ENCODE peak calls at places on chromosomes 16 and 17, in seven cellular contexts. One of them, this sample, is unnamed.

GRCh38 chr17:4109424-4109823 is 33.4 kb downstream of the ZZEF1 start:
- DNase-seq in CD8-positive, alpha-beta T cell: no peak
- DNase-seq in ovary: no peak
- DNase-seq in A673: no peak
- DNase-seq in AG04450: no peak
- DNase-seq in mucosa of descending colon: no peak
- DNase-seq in CD8-positive, alpha-beta memory T cell: no peak
- DNase-seq in this sample: no peak

GRCh38 chr16:11386791-11387546 is 41.7 kb downstream of the RMI2 start:
- DNase-seq in CD8-positive, alpha-beta T cell: no peak
- DNase-seq in ovary: no peak
- DNase-seq in A673: no peak
- DNase-seq in AG04450: no peak
- DNase-seq in mucosa of descending colon: no peak
- DNase-seq in CD8-positive, alpha-beta memory T cell: no peak
- DNase-seq in this sample: peak; percentile 66

GRCh38 chr17:45376171-45376564 is 56.5 kb downstream of the ARHGAP27 start:
- DNase-seq in CD8-positive, alpha-beta T cell: no peak
- DNase-seq in ovary: no peak
- DNase-seq in A673: no peak
- DNase-seq in AG04450: no peak
- DNase-seq in mucosa of descending colon: no peak
- DNase-seq in CD8-positive, alpha-beta memory T cell: no peak
- DNase-seq in this sample: no peak

GRCh38 chr17:75615301-75615700 is 17.9 kb upstream of the SMIM5 start:
- DNase-seq in CD8-positive, alpha-beta T cell: no peak
- DNase-seq in ovary: no peak
- DNase-seq in A673: no peak
- DNase-seq in AG04450: no peak
- DNase-seq in mucosa of descending colon: no peak
- DNase-seq in CD8-positive, alpha-beta memory T cell: no peak
- DNase-seq in this sample: no peak

GRCh38 chr16:48960830-48961229 is 320.8 kb downstream of the CBLN1 start:
- DNase-seq in CD8-positive, alpha-beta T cell: no peak
- DNase-seq in ovary: no peak
- DNase-seq in A673: no peak
- DNase-seq in AG04450: no peak
- DNase-seq in mucosa of descending colon: no peak
- DNase-seq in CD8-positive, alpha-beta memory T cell: no peak
- DNase-seq in this sample: no peak

GRCh38 chr16:29974291-29975133 is 844 bp downstream of the TAOK2 start:
- DNase-seq in CD8-positive, alpha-beta T cell: peak; percentile 18
- DNase-seq in ovary: no peak
- DNase-seq in A673: no peak
- DNase-seq in AG04450: no peak
- DNase-seq in mucosa of descending colon: peak; percentile 60
- DNase-seq in CD8-positive, alpha-beta memory T cell: no peak
- DNase-seq in this sample: peak; percentile 27

GRCh38 chr16:67833035-67833417 is 9.1 kb upstream of the THAP11 start:
- DNase-seq in CD8-positive, alpha-beta T cell: no peak
- DNase-seq in ovary: no peak
- DNase-seq in A673: no peak
- DNase-seq in AG04450: no peak
- DNase-seq in mucosa of descending colon: no peak
- DNase-seq in CD8-positive, alpha-beta memory T cell: no peak
- DNase-seq in this sample: no peak

GRCh38 chr17:46742539-46743270 is 75.8 kb downstream of the WNT3 start:
- DNase-seq in CD8-positive, alpha-beta T cell: no peak
- DNase-seq in ovary: no peak
- DNase-seq in A673: no peak
- DNase-seq in AG04450: peak; percentile 39
- DNase-seq in mucosa of descending colon: no peak
- DNase-seq in CD8-positive, alpha-beta memory T cell: no peak
- DNase-seq in this sample: peak; percentile 87

GRCh38 chr17:77691216-77692085 is 267.1 kb upstream of the TNRC6C start:
- DNase-seq in CD8-positive, alpha-beta T cell: no peak
- DNase-seq in ovary: no peak
- DNase-seq in A673: no peak
- DNase-seq in AG04450: no peak
- DNase-seq in mucosa of descending colon: no peak
- DNase-seq in CD8-positive, alpha-beta memory T cell: peak; percentile 10
- DNase-seq in this sample: no peak

GRCh38 chr17:18191071-18191667 is 7.5 kb downstream of the ALKBH5 start:
- DNase-seq in CD8-positive, alpha-beta T cell: no peak
- DNase-seq in ovary: no peak
- DNase-seq in A673: no peak
- DNase-seq in AG04450: no peak
- DNase-seq in mucosa of descending colon: no peak
- DNase-seq in CD8-positive, alpha-beta memory T cell: no peak
- DNase-seq in this sample: peak; percentile 29

GRCh38 chr17:80750263-80750662 is 205.6 kb downstream of the RPTOR start:
- DNase-seq in CD8-positive, alpha-beta T cell: no peak
- DNase-seq in ovary: no peak
- DNase-seq in A673: no peak
- DNase-seq in AG04450: no peak
- DNase-seq in mucosa of descending colon: no peak
- DNase-seq in CD8-positive, alpha-beta memory T cell: no peak
- DNase-seq in this sample: no peak

GRCh38 chr17:82950525-82951102 is 110.8 kb upstream of the ZNF750 start:
- DNase-seq in CD8-positive, alpha-beta T cell: no peak
- DNase-seq in ovary: no peak
- DNase-seq in A673: no peak
- DNase-seq in AG04450: no peak
- DNase-seq in mucosa of descending colon: no peak
- DNase-seq in CD8-positive, alpha-beta memory T cell: no peak
- DNase-seq in this sample: no peak

GRCh38 chr17:39062846-39063680 is 88.4 kb downstream of the PLXDC1 start:
- DNase-seq in CD8-positive, alpha-beta T cell: no peak
- DNase-seq in ovary: no peak
- DNase-seq in A673: no peak
- DNase-seq in AG04450: no peak
- DNase-seq in mucosa of descending colon: no peak
- DNase-seq in CD8-positive, alpha-beta memory T cell: no peak
- DNase-seq in this sample: no peak

GRCh38 chr17:81925860-81926450 is 1.6 kb downstream of the MAFG start:
- DNase-seq in CD8-positive, alpha-beta T cell: no peak
- DNase-seq in ovary: no peak
- DNase-seq in A673: no peak
- DNase-seq in AG04450: no peak
- DNase-seq in mucosa of descending colon: no peak
- DNase-seq in CD8-positive, alpha-beta memory T cell: no peak
- DNase-seq in this sample: no peak

GRCh38 chr17:42559076-42559475 is 2.9 kb upstream of the COASY start:
- DNase-seq in CD8-positive, alpha-beta T cell: no peak
- DNase-seq in ovary: no peak
- DNase-seq in A673: no peak
- DNase-seq in AG04450: no peak
- DNase-seq in mucosa of descending colon: no peak
- DNase-seq in CD8-positive, alpha-beta memory T cell: no peak
- DNase-seq in this sample: no peak

GRCh38 chr17:71023631-71024030 is 854.3 kb downstream of the KCNJ2 start:
- DNase-seq in CD8-positive, alpha-beta T cell: no peak
- DNase-seq in ovary: no peak
- DNase-seq in A673: peak; percentile 0
- DNase-seq in AG04450: no peak
- DNase-seq in mucosa of descending colon: no peak
- DNase-seq in CD8-positive, alpha-beta memory T cell: no peak
- DNase-seq in this sample: no peak

GRCh38 chr16:24049113-24049512 is 207.0 kb upstream of the CACNG3 start:
- DNase-seq in CD8-positive, alpha-beta T cell: no peak
- DNase-seq in ovary: no peak
- DNase-seq in A673: no peak
- DNase-seq in AG04450: no peak
- DNase-seq in mucosa of descending colon: no peak
- DNase-seq in CD8-positive, alpha-beta memory T cell: peak; percentile 56
- DNase-seq in this sample: no peak

GRCh38 chr16:28974007-28974436 is 556 bp upstream of the SPNS1 start:
- DNase-seq in CD8-positive, alpha-beta T cell: peak; percentile 39
- DNase-seq in ovary: peak; percentile 60
- DNase-seq in A673: peak; percentile 81
- DNase-seq in AG04450: peak; percentile 41
- DNase-seq in mucosa of descending colon: peak; percentile 69
- DNase-seq in CD8-positive, alpha-beta memory T cell: no peak
- DNase-seq in this sample: peak; percentile 88

GRCh38 chr17:59746849-59747445 is 39.5 kb downstream of the VMP1 start:
- DNase-seq in CD8-positive, alpha-beta T cell: no peak
- DNase-seq in ovary: no peak
- DNase-seq in A673: peak; percentile 63
- DNase-seq in AG04450: no peak
- DNase-seq in mucosa of descending colon: no peak
- DNase-seq in CD8-positive, alpha-beta memory T cell: no peak
- DNase-seq in this sample: peak; percentile 58

GRCh38 chr16:15564619-15565339 is 78.2 kb downstream of the MARF1 start:
- DNase-seq in CD8-positive, alpha-beta T cell: no peak
- DNase-seq in ovary: no peak
- DNase-seq in A673: no peak
- DNase-seq in AG04450: no peak
- DNase-seq in mucosa of descending colon: no peak
- DNase-seq in CD8-positive, alpha-beta memory T cell: no peak
- DNase-seq in this sample: no peak

GRCh38 chr17:38591759-38592241 is 14.0 kb downstream of the SRCIN1 start:
- DNase-seq in CD8-positive, alpha-beta T cell: no peak
- DNase-seq in ovary: no peak
- DNase-seq in A673: no peak
- DNase-seq in AG04450: no peak
- DNase-seq in mucosa of descending colon: no peak
- DNase-seq in CD8-positive, alpha-beta memory T cell: no peak
- DNase-seq in this sample: no peak

GRCh38 chr17:57600092-57600491 is 145.0 kb downstream of the CCDC182 start:
- DNase-seq in CD8-positive, alpha-beta T cell: peak; percentile 43
- DNase-seq in ovary: no peak
- DNase-seq in A673: no peak
- DNase-seq in AG04450: no peak
- DNase-seq in mucosa of descending colon: no peak
- DNase-seq in CD8-positive, alpha-beta memory T cell: peak; percentile 70
- DNase-seq in this sample: no peak

GRCh38 chr17:50620848-50621247 is 13.8 kb upstream of the ABCC3 start:
- DNase-seq in CD8-positive, alpha-beta T cell: no peak
- DNase-seq in ovary: no peak
- DNase-seq in A673: peak; percentile 74
- DNase-seq in AG04450: no peak
- DNase-seq in mucosa of descending colon: no peak
- DNase-seq in CD8-positive, alpha-beta memory T cell: no peak
- DNase-seq in this sample: no peak

GRCh38 chr16:57613514-57613913 is 14.9 kb upstream of the ADGRG1 start:
- DNase-seq in CD8-positive, alpha-beta T cell: no peak
- DNase-seq in ovary: no peak
- DNase-seq in A673: no peak
- DNase-seq in AG04450: no peak
- DNase-seq in mucosa of descending colon: no peak
- DNase-seq in CD8-positive, alpha-beta memory T cell: peak; percentile 5
- DNase-seq in this sample: no peak

GRCh38 chr17:10698116-10698818 is 873 bp downstream of the ADPRM start:
- DNase-seq in CD8-positive, alpha-beta T cell: no peak
- DNase-seq in ovary: no peak
- DNase-seq in A673: peak; percentile 30
- DNase-seq in AG04450: no peak
- DNase-seq in mucosa of descending colon: no peak
- DNase-seq in CD8-positive, alpha-beta memory T cell: no peak
- DNase-seq in this sample: no peak

GRCh38 chr17:78144146-78144719 is 2.0 kb upstream of the C17orf99 start:
- DNase-seq in CD8-positive, alpha-beta T cell: no peak
- DNase-seq in ovary: peak; percentile 86
- DNase-seq in A673: peak; percentile 40
- DNase-seq in AG04450: peak; percentile 56
- DNase-seq in mucosa of descending colon: peak; percentile 87
- DNase-seq in CD8-positive, alpha-beta memory T cell: no peak
- DNase-seq in this sample: peak; percentile 80

GRCh38 chr17:6497496-6498221 is 53.4 kb downstream of the PIMREG start:
- DNase-seq in CD8-positive, alpha-beta T cell: no peak
- DNase-seq in ovary: no peak
- DNase-seq in A673: no peak
- DNase-seq in AG04450: no peak
- DNase-seq in mucosa of descending colon: no peak
- DNase-seq in CD8-positive, alpha-beta memory T cell: no peak
- DNase-seq in this sample: no peak

GRCh38 chr17:65576939-65577338 is 15.5 kb upstream of the AXIN2 start:
- DNase-seq in CD8-positive, alpha-beta T cell: no peak
- DNase-seq in ovary: no peak
- DNase-seq in A673: no peak
- DNase-seq in AG04450: no peak
- DNase-seq in mucosa of descending colon: peak; percentile 86
- DNase-seq in CD8-positive, alpha-beta memory T cell: no peak
- DNase-seq in this sample: peak; percentile 74

GRCh38 chr16:48963901-48964615 is 317.6 kb downstream of the CBLN1 start:
- DNase-seq in CD8-positive, alpha-beta T cell: no peak
- DNase-seq in ovary: no peak
- DNase-seq in A673: no peak
- DNase-seq in AG04450: peak; percentile 61
- DNase-seq in mucosa of descending colon: no peak
- DNase-seq in CD8-positive, alpha-beta memory T cell: no peak
- DNase-seq in this sample: peak; percentile 73

GRCh38 chr16:35561346-35561745 is 2101.9 kb downstream of the TP53TG3F start:
- DNase-seq in CD8-positive, alpha-beta T cell: no peak
- DNase-seq in ovary: no peak
- DNase-seq in A673: no peak
- DNase-seq in AG04450: no peak
- DNase-seq in mucosa of descending colon: no peak
- DNase-seq in CD8-positive, alpha-beta memory T cell: no peak
- DNase-seq in this sample: no peak
- H3K9me3 ChIP-seq in CD8-positive, alpha-beta T cell: peaks cover 3% of the 10 kb centered on the region
- H3K9me3 ChIP-seq in ovary: no peaks in the 10 kb centered on the region
- H3K9me3 ChIP-seq in A673: peaks cover 21% of the 10 kb centered on the region
- H3K9me3 ChIP-seq in AG04450: peaks cover 30% of the 10 kb centered on the region
- H3K9me3 ChIP-seq in mucosa of descending colon: peaks cover 57% of the 10 kb centered on the region
- H3K9me3 ChIP-seq in CD8-positive, alpha-beta memory T cell: no peaks in the 10 kb centered on the region
- H3K9me3 ChIP-seq in this sample: no peaks in the 10 kb centered on the region

GRCh38 chr16:84031556-84031955 is 11.0 kb downstream of the SLC38A8 start:
- DNase-seq in CD8-positive, alpha-beta T cell: no peak
- DNase-seq in ovary: no peak
- DNase-seq in A673: no peak
- DNase-seq in AG04450: no peak
- DNase-seq in mucosa of descending colon: no peak
- DNase-seq in CD8-positive, alpha-beta memory T cell: no peak
- DNase-seq in this sample: no peak
- H3K9me3 ChIP-seq in CD8-positive, alpha-beta T cell: no peaks in the 10 kb centered on the region
- H3K9me3 ChIP-seq in ovary: no peaks in the 10 kb centered on the region
- H3K9me3 ChIP-seq in A673: no peaks in the 10 kb centered on the region
- H3K9me3 ChIP-seq in AG04450: peaks cover 8% of the 10 kb centered on the region
- H3K9me3 ChIP-seq in mucosa of descending colon: no peaks in the 10 kb centered on the region
- H3K9me3 ChIP-seq in CD8-positive, alpha-beta memory T cell: no peaks in the 10 kb centered on the region
- H3K9me3 ChIP-seq in this sample: no peaks in the 10 kb centered on the region

DNA sequence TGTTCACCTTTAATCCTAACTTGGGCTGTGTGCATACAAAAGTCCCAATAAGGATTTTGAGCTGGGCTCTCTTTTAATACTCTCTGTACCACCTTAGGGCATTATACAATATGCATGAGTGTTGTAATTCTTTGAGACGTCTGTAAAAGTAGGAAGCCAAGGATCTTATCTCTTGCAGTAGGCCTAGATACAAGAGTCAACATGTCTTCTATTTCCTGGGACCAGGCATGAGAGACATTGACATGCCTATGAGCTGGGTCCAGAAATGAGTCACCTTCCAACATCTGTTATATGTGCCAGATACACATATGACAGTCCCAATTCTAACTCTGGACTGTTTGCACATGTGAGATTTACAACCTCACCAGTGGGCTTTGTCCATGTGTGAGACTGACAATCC is 1911.2 kb downstream of the TP53TG3F start:
- DNase-seq in CD8-positive, alpha-beta T cell: no peak
- DNase-seq in ovary: no peak
- DNase-seq in A673: no peak
- DNase-seq in AG04450: no peak
- DNase-seq in mucosa of descending colon: no peak
- DNase-seq in CD8-positive, alpha-beta memory T cell: no peak
- DNase-seq in this sample: no peak
- H3K9me3 ChIP-seq in CD8-positive, alpha-beta T cell: peaks cover 12% of the 10 kb centered on the region
- H3K9me3 ChIP-seq in ovary: no peaks in the 10 kb centered on the region
- H3K9me3 ChIP-seq in A673: peaks cover 19% of the 10 kb centered on the region
- H3K9me3 ChIP-seq in AG04450: peaks cover 14% of the 10 kb centered on the region
- H3K9me3 ChIP-seq in mucosa of descending colon: peaks cover 50% of the 10 kb centered on the region
- H3K9me3 ChIP-seq in CD8-positive, alpha-beta memory T cell: no peaks in the 10 kb centered on the region
- H3K9me3 ChIP-seq in this sample: no peaks in the 10 kb centered on the region

GRCh38 chr16:71448274-71448866 is 6.5 kb upstream of the TLE7 start:
- DNase-seq in CD8-positive, alpha-beta T cell: no peak
- DNase-seq in ovary: no peak
- DNase-seq in A673: no peak
- DNase-seq in AG04450: no peak
- DNase-seq in mucosa of descending colon: no peak
- DNase-seq in CD8-positive, alpha-beta memory T cell: no peak
- DNase-seq in this sample: no peak
- H3K9me3 ChIP-seq in CD8-positive, alpha-beta T cell: peaks cover 32% of the 10 kb centered on the region
- H3K9me3 ChIP-seq in ovary: peaks cover 67% of the 10 kb centered on the region
- H3K9me3 ChIP-seq in A673: peaks cover 54% of the 10 kb centered on the region
- H3K9me3 ChIP-seq in AG04450: peaks cover 70% of the 10 kb centered on the region
- H3K9me3 ChIP-seq in mucosa of descending colon: peaks cover 96% of the 10 kb centered on the region
- H3K9me3 ChIP-seq in CD8-positive, alpha-beta memory T cell: peaks cover 37% of the 10 kb centered on the region
- H3K9me3 ChIP-seq in this sample: peaks cover 35% of the 10 kb centered on the region